ENCODE peak calls at places on chromosomes 12 and 14, in six cellular contexts. H, N, F, O, D and G are unnamed samples.

GRCh38 chr12:102436867-102437266 is 43.5 kb downstream of the IGF1 start:
- DNase-seq in D (peak), F (no peak), H (no peak), N (no peak), O (no peak), G (no peak)

GRCh38 chr12:24778486-24779304 is 170.2 kb downstream of the BCAT1 start:
- DNase-seq in F (no peak), N (no peak), O (peak), H (peak), D (peak), G (peak)

GRCh38 chr12:125299840-125300239 is 234.6 kb downstream of the AACS start:
- DNase-seq in O (no peak), D (no peak), H (no peak), F (no peak), N (no peak), G (no peak)

GRCh38 chr14:75247286-75247922 is 31.2 kb upstream of the FOS start:
- DNase-seq in H (no peak), F (no peak), N (peak), D (peak), O (no peak), G (no peak)

GRCh38 chr12:6630696-6631095 is 5.1 kb downstream of the LPAR5 start:
- DNase-seq in O (no peak), F (no peak), N (no peak), H (no peak), D (no peak), G (no peak)

GRCh38 chr14:101408077-101408831 is 153.0 kb upstream of the DIO3 start:
- DNase-seq in D (no peak), H (peak), N (no peak), O (no peak), F (no peak), G (peak)

GRCh38 chr12:13941258-13942249 is 39.8 kb downstream of the GRIN2B start:
- DNase-seq in O (peak), H (peak), D (peak), F (no peak), N (no peak), G (peak)

GRCh38 chr12:118035194-118036041 is 18.9 kb downstream of the RFC5 start:
- DNase-seq in D (peak), F (no peak), O (no peak), H (peak), N (no peak), G (peak)

GRCh38 chr12:113647048-113647447 is 175.4 kb upstream of the LHX5 start:
- DNase-seq in O (no peak), H (no peak), D (peak), F (no peak), N (no peak), G (no peak)

GRCh38 chr14:81102217-81102616 is 118.5 kb downstream of the GTF2A1 start:
- DNase-seq in D (no peak), O (no peak), F (no peak), N (no peak), H (no peak), G (no peak)

GRCh38 chr14:58923751-58924405 is 264.6 kb upstream of the DAAM1 start:
- DNase-seq in N (no peak), O (no peak), F (no peak), H (no peak), D (no peak), G (no peak)

GRCh38 chr12:124593176-124593575 is 25.8 kb upstream of the NCOR2 start:
- DNase-seq in F (no peak), H (no peak), D (no peak), O (no peak), N (no peak), G (no peak)

GRCh38 chr14:104935026-104935650 is 10.5 kb downstream of the PLD4 start:
- DNase-seq in N (no peak), F (no peak), O (no peak), D (no peak), H (no peak), G (no peak)

GRCh38 chr12:58922849-58923248 is 2.5 kb upstream of the LRIG3 start:
- DNase-seq in O (no peak), N (no peak), D (no peak), H (peak), F (no peak), G (peak)

GRCh38 chr12:104565606-104566243 is 109.0 kb downstream of the CHST11 start:
- DNase-seq in D (no peak), O (no peak), F (no peak), N (no peak), H (peak), G (peak)

GRCh38 chr12:80268924-80269749 is 169.8 kb downstream of the OTOGL start:
- DNase-seq in N (no peak), H (peak), D (peak), F (no peak), O (no peak), G (peak)

GRCh38 chr12:11133162-11133561 is 1.3 kb downstream of the TAS2R30 start:
- DNase-seq in N (no peak), H (no peak), D (no peak), O (no peak), F (no peak), G (no peak)

GRCh38 chr14:48586099-48586498 is 910.7 kb upstream of the MDGA2 start:
- DNase-seq in F (no peak), O (no peak), N (no peak), D (no peak), H (no peak), G (no peak)

GRCh38 chr14:93103392-93104080 is 12.2 kb downstream of the ITPK1 start:
- DNase-seq in N (peak), F (no peak), H (peak), O (no peak), D (no peak), G (no peak)

GRCh38 chr12:124302241-124302806 is 7.4 kb downstream of the RFLNA start:
- DNase-seq in F (peak), N (no peak), D (no peak), H (no peak), O (no peak), G (no peak)

GRCh38 chr12:111393700-111394275 is 11.9 kb upstream of the SH2B3 start:
- DNase-seq in F (peak), H (no peak), O (no peak), D (no peak), N (no peak), G (no peak)

GRCh38 chr12:95396849-95397498 is 77.0 kb upstream of the METAP2 start:
- DNase-seq in O (no peak), F (no peak), H (peak), D (no peak), N (no peak), G (peak)

GRCh38 chr14:75905505-75905904 is 76.3 kb downstream of the TGFB3 start:
- DNase-seq in N (no peak), D (peak), O (peak), H (peak), F (no peak), G (peak)

GRCh38 chr12:54359762-54360351 is 4.4 kb downstream of the GPR84 start:
- DNase-seq in O (no peak), N (no peak), D (no peak), H (no peak), F (no peak), G (no peak)

GRCh38 chr14:79820866-79821535 is 390.3 kb downstream of the DIO2 start:
- DNase-seq in D (no peak), O (no peak), F (no peak), H (no peak), N (no peak), G (no peak)

GRCh38 chr12:70854138-70854537 is 66.4 kb downstream of the PTPRR start:
- DNase-seq in D (no peak), H (peak), F (no peak), N (no peak), O (no peak), G (no peak)

GRCh38 chr12:70756791-70757190 is 119.6 kb upstream of the PTPRB start:
- DNase-seq in O (no peak), H (no peak), N (no peak), F (no peak), D (no peak), G (no peak)

GRCh38 chr12:14554281-14555008 is 13.2 kb downstream of the PLBD1 start:
- DNase-seq in O (peak), F (peak), D (peak), H (peak), N (no peak), G (peak)

GRCh38 chr14:78254911-78255431 is 84.8 kb downstream of the NRXN3 start:
- DNase-seq in D (no peak), F (no peak), O (no peak), H (no peak), N (no peak), G (no peak)

GRCh38 chr14:30753452-30753851 is 120.9 kb upstream of the COCH start:
- DNase-seq in D (no peak), H (no peak), F (no peak), O (no peak), N (no peak), G (no peak)

GRCh38 chr14:30759172-30760125 is 114.9 kb upstream of the COCH start:
- DNase-seq in O (no peak), H (no peak), F (no peak), D (no peak), N (no peak), G (no peak)

GRCh38 chr14:30754778-30755177 is 119.6 kb upstream of the COCH start:
- DNase-seq in N (no peak), F (no peak), O (no peak), D (no peak), H (no peak), G (no peak)

GRCh38 chr14:30757082-30757481 is 117.3 kb upstream of the COCH start:
- DNase-seq in H (no peak), O (no peak), F (no peak), D (no peak), N (no peak), G (no peak)

DNA sequence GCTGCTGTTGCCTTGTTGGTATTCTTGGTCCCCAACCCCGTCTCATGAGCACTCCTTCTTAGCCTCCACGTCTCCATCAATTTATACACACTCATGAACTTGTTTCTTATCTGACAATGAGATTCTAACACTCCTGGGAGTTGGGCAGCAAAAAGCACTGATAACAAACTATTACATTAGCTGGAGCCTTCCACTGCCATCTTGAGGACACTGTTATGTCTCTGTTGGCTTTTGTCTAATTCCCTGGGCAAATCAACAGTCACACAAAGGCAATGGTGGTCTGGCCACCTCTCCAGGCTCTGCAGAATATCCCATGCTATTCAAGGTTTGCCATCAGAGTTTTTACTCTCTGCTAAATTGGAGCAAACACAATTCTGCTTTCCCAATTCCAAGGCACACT is 117.8 kb upstream of the COCH start:
- DNase-seq in O (peak), H (no peak), F (no peak), N (no peak), D (peak), G (no peak)
- TF ChIP-seq CTCF in O (no peak), H (no peak), F (no peak), N (no peak), D (peak), G (no peak)

GRCh38 chr14:56153271-56153670 is 35.1 kb downstream of the PELI2 start:
- DNase-seq in O (no peak), N (no peak), D (no peak), H (peak), F (no peak), G (peak)

GRCh38 chr14:56147980-56148901 is 30.0 kb downstream of the PELI2 start:
- DNase-seq in H (no peak), N (no peak), D (no peak), O (no peak), F (no peak), G (no peak)

GRCh38 chr14:56150645-56151345 is 32.6 kb downstream of the PELI2 start:
- DNase-seq in O (no peak), H (no peak), D (no peak), F (no peak), N (no peak), G (no peak)

GRCh38 chr14:56152221-56152620 is 34.0 kb downstream of the PELI2 start:
- DNase-seq in F (no peak), H (no peak), O (no peak), D (no peak), N (no peak), G (no peak)

GRCh38 chr14:56150018-56150417 is 31.8 kb downstream of the PELI2 start:
- DNase-seq in O (no peak), H (no peak), F (no peak), N (no peak), D (no peak), G (no peak)
- H3K4me3 ChIP-seq in O (no peak), H (no peak), F (no peak), N (no peak), D (no peak), G (no peak)

DNA sequence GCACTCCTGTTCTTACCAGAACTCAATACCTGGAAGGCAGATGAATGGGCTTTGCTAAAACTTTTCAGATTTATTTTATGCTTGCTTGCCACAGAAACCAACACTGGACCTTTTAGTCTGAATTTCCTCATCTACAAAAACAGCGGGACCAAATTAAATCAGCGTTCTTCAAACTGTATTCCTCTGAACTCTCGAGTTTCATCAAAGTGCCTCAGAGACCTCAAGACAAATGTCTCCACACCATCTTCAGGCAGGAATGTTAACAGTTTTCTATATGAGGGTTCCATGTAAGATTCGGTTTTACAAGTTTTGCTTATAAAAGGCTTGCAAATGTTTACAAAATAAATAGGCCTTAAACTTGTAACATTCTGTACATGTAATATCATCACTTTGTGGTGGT is 74.6 kb downstream of the MED13L start:
- DNase-seq in F (no peak), N (no peak), O (no peak), H (peak), D (no peak), G (no peak)
- TF ChIP-seq CTCF in F (no peak), N (no peak), O (no peak), H (no peak), D (no peak), G (peak)

GRCh38 chr12:109988903-109989302 is 7.3 kb downstream of the GIT2 start:
- DNase-seq in O (no peak), N (no peak), D (no peak), F (no peak), H (no peak), G (no peak)

GRCh38 chr12:109991586-109991985 is 4.6 kb downstream of the GIT2 start:
- DNase-seq in H (no peak), D (no peak), O (no peak), N (no peak), F (no peak), G (no peak)

GRCh38 chr12:109989380-109989779 is 6.8 kb downstream of the GIT2 start:
- DNase-seq in N (no peak), H (no peak), D (no peak), F (no peak), O (no peak), G (no peak)

GRCh38 chr12:109988274-109988673 is 7.9 kb downstream of the GIT2 start:
- DNase-seq in H (no peak), F (no peak), D (no peak), N (no peak), O (no peak), G (no peak)

GRCh38 chr12:109987615-109988014 is 8.6 kb downstream of the GIT2 start:
- DNase-seq in D (no peak), H (no peak), O (no peak), F (no peak), N (no peak), G (no peak)
- H3K4me3 ChIP-seq in D (no peak), H (no peak), O (no peak), F (no peak), N (no peak), G (no peak)

GRCh38 chr12:77914089-77914488 is 83.4 kb downstream of the NAV3 start:
- DNase-seq in O (no peak), F (no peak), H (no peak), N (no peak), D (peak), G (peak)
- TF ChIP-seq CTCF in O (peak), F (peak), H (no peak), N (no peak), D (peak), G (no peak)

GRCh38 chr12:46831335-46832083 is 5.7 kb upstream of the SLC38A4 start:
- DNase-seq in O (peak), D (no peak), H (peak), N (no peak), F (peak), G (no peak)
- H3K4me3 ChIP-seq in O (peak), D (peak), H (peak), N (no peak), F (peak), G (peak)

GRCh38 chr14:90344920-90345557 is 13.3 kb upstream of the NRDE2 start:
- DNase-seq in H (no peak), N (no peak), D (no peak), F (no peak), O (no peak), G (no peak)
- TF ChIP-seq CTCF in H (no peak), N (no peak), D (no peak), F (no peak), O (no peak), G (no peak)